ENCODE peak calls at places on chromosomes 13 and 19, in eight cellular contexts. N is right atrium auricular region, E is tibial artery, I is fibroblast of the aortic adventitia, L is H9, V is sigmoid colon, D is PC-3, O is CD14-positive monocyte. G is an unnamed sample.

GRCh38 chr13:31587696-31588266 is 151.5 kb upstream of the RXFP2 start:
- DNase-seq in E (no peak), N (no peak), L (no peak), I (peak; percentile 65), D (no peak), V (no peak), O (no peak), G (no peak)

GRCh38 chr19:14559916-14560775 is 11.7 kb downstream of the NDUFB7 start:
- DNase-seq in I (no peak), E (no peak), V (no peak), L (peak; percentile 30), N (no peak), O (no peak), D (no peak), G (no peak)

GRCh38 chr19:48760514-48761221 is 5.3 kb downstream of the FGF21 start:
- DNase-seq in L (no peak), N (no peak), V (no peak), D (peak; percentile 61), O (no peak), I (no peak), E (no peak), G (no peak)

GRCh38 chr19:48752511-48753365 is at the start of gene FUT1:
- DNase-seq in D (peak; percentile 91), L (peak; percentile 97), N (peak; percentile 59), I (no peak), E (no peak), O (no peak), V (peak; percentile 72), G (no peak)

GRCh38 chr13:41470187-41470586 is 12.8 kb downstream of the RGCC start:
- DNase-seq in D (no peak), O (no peak), I (no peak), L (no peak), E (no peak), N (no peak), V (no peak), G (no peak)

GRCh38 chr19:3039641-3040077 is 10.6 kb upstream of the TLE2 start:
- DNase-seq in I (no peak), O (no peak), D (no peak), N (no peak), E (no peak), L (peak; percentile 58), V (no peak), G (no peak)

GRCh38 chr13:29582171-29582570 is 13.3 kb downstream of the SLC7A1 start:
- DNase-seq in D (no peak), E (no peak), V (no peak), O (no peak), N (no peak), L (no peak), I (no peak), G (no peak)

GRCh38 chr13:70357031-70357430 is 248.8 kb upstream of the KLHL1 start:
- DNase-seq in E (no peak), D (no peak), I (no peak), O (no peak), L (no peak), V (no peak), N (no peak), G (no peak)

GRCh38 chr19:28691683-28692082 is 521.3 kb downstream of the UQCRFS1 start:
- DNase-seq in V (no peak), L (no peak), O (no peak), I (no peak), D (no peak), E (no peak), N (no peak), G (no peak)

GRCh38 chr19:28700176-28700575 is 512.8 kb downstream of the UQCRFS1 start:
- DNase-seq in I (peak; percentile 15), D (no peak), O (no peak), N (no peak), V (no peak), E (no peak), L (no peak), G (no peak)

GRCh38 chr19:28697308-28697707 is 515.6 kb downstream of the UQCRFS1 start:
- DNase-seq in O (no peak), V (no peak), I (no peak), D (no peak), L (no peak), E (no peak), N (no peak), G (no peak)

DNA sequence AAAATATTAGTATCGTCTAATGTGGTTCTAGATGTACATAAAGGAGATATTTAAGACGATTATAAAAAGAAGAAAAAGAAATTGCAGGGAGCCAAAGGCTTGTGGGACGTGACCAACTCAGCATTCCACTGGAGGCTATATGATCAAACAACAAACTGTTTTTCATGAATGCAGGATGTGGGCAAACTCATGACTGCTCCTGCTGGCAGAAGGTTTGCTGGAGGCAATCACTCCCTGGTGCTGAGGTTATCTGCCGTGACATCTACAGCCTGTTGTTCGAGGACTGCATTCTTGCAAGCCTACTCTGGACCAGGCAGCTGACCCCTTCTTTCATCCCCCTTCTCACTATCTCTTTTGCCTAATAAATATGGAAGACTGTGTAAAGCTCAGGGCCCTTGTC is 518.1 kb downstream of the UQCRFS1 start:
- DNase-seq in I (no peak), E (no peak), L (no peak), N (no peak), V (no peak), D (no peak), O (no peak), G (no peak)
- TF ChIP-seq CTCF in I (no peak), E (no peak), L (no peak), N (no peak), V (no peak), D (no peak), O (no peak), G (no peak)

DNA sequence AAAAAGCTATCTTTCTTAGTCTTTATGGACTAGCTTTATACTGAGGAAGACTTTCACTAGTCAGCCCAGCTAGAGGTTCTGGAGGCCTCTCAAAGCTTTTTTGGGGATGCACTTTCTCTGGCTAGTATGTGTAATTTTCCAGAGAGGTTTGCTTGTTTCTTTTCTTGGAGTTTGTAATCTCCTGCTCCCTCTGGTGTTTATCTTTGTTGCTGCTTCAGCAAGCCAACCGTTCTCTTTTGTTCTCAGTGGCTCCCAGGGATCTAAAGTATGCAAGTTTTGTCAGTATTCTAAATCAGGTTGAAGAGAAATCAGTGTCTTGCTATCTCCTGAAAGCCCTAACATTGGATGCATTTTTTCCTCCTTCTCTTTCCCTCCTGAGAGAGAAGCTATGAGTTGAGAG is 121.1 kb upstream of the MYO16 start:
- DNase-seq in E (no peak), I (peak; percentile 51), L (peak; percentile 40), N (no peak), O (no peak), V (no peak), D (peak; percentile 15), G (no peak)
- TF ChIP-seq CTCF in E (peak; percentile 16), I (peak; percentile 61), L (peak; percentile 75), N (peak; percentile 54), O (peak; percentile 55), V (peak; percentile 11), D (peak; percentile 50), G (no peak)

GRCh38 chr13:77565635-77566034 is 30.1 kb downstream of the SCEL start:
- DNase-seq in D (peak; percentile 66), N (no peak), L (no peak), O (no peak), E (no peak), V (no peak), I (peak; percentile 59), G (no peak)
- TF ChIP-seq CTCF in D (peak; percentile 73), N (peak; percentile 54), L (peak; percentile 75), O (peak; percentile 53), E (no peak), V (peak; percentile 33), I (peak; percentile 55), G (no peak)

GRCh38 chr19:18590273-18591272 is 2.0 kb downstream of the REX1BD start:
- DNase-seq in L (peak; percentile 98), E (peak; percentile 85), O (peak; percentile 64), N (peak; percentile 66), D (no peak), V (peak; percentile 81), I (no peak), G (no peak)
- TF ChIP-seq CTCF in L (peak; percentile 77), E (no peak), O (peak; percentile 34), N (no peak), D (no peak), V (no peak), I (no peak), G (no peak)

GRCh38 chr13:76023644-76024043 is 387.5 kb downstream of the LMO7 start:
- DNase-seq in D (peak; percentile 83), O (no peak), N (no peak), V (no peak), I (no peak), E (no peak), L (no peak), G (no peak)

GRCh38 chr13:76016799-76017198 is 380.7 kb downstream of the LMO7 start:
- DNase-seq in O (no peak), D (peak; percentile 67), N (no peak), L (peak; percentile 55), I (peak; percentile 32), V (no peak), E (no peak), G (no peak)

GRCh38 chr13:76020421-76020955 is 384.4 kb downstream of the LMO7 start:
- DNase-seq in D (no peak), V (no peak), N (no peak), E (no peak), O (no peak), I (no peak), L (no peak), G (no peak)

GRCh38 chr13:76017861-76018556 is 381.9 kb downstream of the LMO7 start:
- DNase-seq in V (no peak), E (no peak), I (no peak), N (no peak), D (no peak), L (no peak), O (no peak), G (no peak)

DNA sequence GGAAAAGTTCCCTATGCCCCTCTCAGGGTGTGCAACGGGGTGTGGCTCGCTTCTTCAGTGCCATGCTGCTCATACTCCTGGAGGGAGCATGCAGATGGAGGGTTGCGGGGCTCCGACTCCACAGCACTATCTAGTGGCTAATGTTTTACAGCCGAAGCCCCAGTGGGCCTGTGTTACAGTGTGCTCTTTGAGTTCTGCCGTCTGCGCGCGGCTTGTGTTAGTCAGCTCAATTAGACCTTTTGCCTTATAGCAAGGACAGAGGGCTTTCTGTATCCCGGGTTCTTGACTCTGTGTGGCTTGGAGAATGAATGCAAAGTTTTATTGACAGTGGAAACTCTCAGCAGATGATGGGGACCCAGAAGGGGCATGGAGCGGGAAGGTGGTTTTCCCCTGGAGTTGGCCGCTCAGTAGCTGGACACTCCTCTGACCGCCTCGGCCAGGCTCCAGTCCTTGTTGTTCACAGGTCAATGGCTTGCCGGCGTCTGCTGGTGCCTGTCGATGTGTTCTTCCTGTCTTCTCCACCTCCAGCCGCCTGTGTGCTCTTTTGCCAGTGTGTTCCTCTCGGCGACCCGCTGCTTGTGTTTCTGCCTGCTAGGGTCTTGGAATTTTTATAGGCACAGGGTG is 383.4 kb downstream of the LMO7 start:
- DNase-seq in N (no peak), E (no peak), L (peak; percentile 83), O (no peak), I (no peak), D (peak; percentile 88), V (peak; percentile 62), G (no peak)
- TF ChIP-seq CTCF in N (peak; percentile 36), E (no peak), L (peak; percentile 81), O (no peak), I (no peak), D (peak; percentile 77), V (no peak), G (no peak)

GRCh38 chr19:16113727-16114126 is 2.0 kb downstream of the RAB8A start:
- DNase-seq in V (no peak), O (no peak), I (no peak), N (no peak), D (no peak), L (no peak), E (no peak), G (no peak)
- TF ChIP-seq CTCF in V (no peak), O (no peak), I (no peak), N (no peak), D (no peak), L (no peak), E (no peak), G (no peak)

G was measured in natural killer cell.